ENCODE peak calls at places on chromosomes 12 and 14, in ten cellular contexts. C is fibroblast of the aortic adventitia; R is central memory CD8-positive, alpha-beta T cell; F is H7; S is amniotic stem cell; O is cardiac fibroblast; K is dorsolateral prefrontal cortex; B is activated CD4-positive, alpha-beta T cell treated with anti-CD3 and anti-CD28 coated beads for 4 hours; V is erythroblast; I is T-helper 9 cell. G is an unnamed sample.

GRCh38 chr14:20873370-20874177 is 17.6 kb upstream of the RNASE3 start:
- DNase-seq in C (peak), R (peak), F (peak), S (no peak), O (peak), K (peak), B (peak), V (peak), I (peak), G (peak)

GRCh38 chr12:107509421-107509820 is 176.2 kb upstream of the PWP1 start:
- DNase-seq in C (no peak), R (no peak), F (no peak), S (no peak), O (no peak), K (no peak), B (no peak), V (no peak), I (no peak), G (no peak)

GRCh38 chr12:100794441-100795192 is at the start of gene ANO4:
- DNase-seq in C (peak), R (no peak), F (peak), S (no peak), O (no peak), K (peak), B (no peak), V (no peak), I (no peak), G (no peak)

GRCh38 chr14:68300608-68301007 is 481.0 kb downstream of the RAD51B start:
- DNase-seq in C (no peak), R (no peak), F (no peak), S (no peak), O (no peak), K (no peak), B (no peak), V (no peak), I (no peak), G (no peak)

GRCh38 chr12:68317047-68317667 is 15.0 kb downstream of the MDM1 start:
- DNase-seq in C (peak), R (no peak), F (no peak), S (peak), O (peak), K (no peak), B (peak), V (peak), I (peak), G (peak)

GRCh38 chr14:62662811-62663477 is 382.3 kb downstream of the KCNH5 start:
- DNase-seq in C (no peak), R (no peak), F (no peak), S (no peak), O (no peak), K (no peak), B (no peak), V (no peak), I (no peak), G (no peak)

GRCh38 chr12:31220633-31221565 is 105.1 kb downstream of the SINHCAF start:
- DNase-seq in C (peak), R (no peak), F (no peak), S (no peak), O (peak), K (no peak), B (no peak), V (no peak), I (no peak), G (no peak)

GRCh38 chr12:53383258-53383657 is 3.3 kb downstream of the SP1 start:
- DNase-seq in C (no peak), R (no peak), F (no peak), S (no peak), O (no peak), K (no peak), B (no peak), V (no peak), I (no peak), G (no peak)

GRCh38 chr12:3611853-3612703 is 121.1 kb downstream of the PRMT8 start:
- DNase-seq in C (no peak), R (no peak), F (no peak), S (no peak), O (no peak), K (no peak), B (no peak), V (no peak), I (no peak), G (no peak)

GRCh38 chr12:131042848-131043245 is 89.1 kb downstream of the ADGRD1 start:
- DNase-seq in C (no peak), R (no peak), F (peak), S (no peak), O (no peak), K (no peak), B (no peak), V (no peak), I (no peak), G (no peak)

GRCh38 chr12:46358791-46359666 is 13.5 kb downstream of the SLC38A2 start:
- DNase-seq in C (peak), R (no peak), F (no peak), S (no peak), O (peak), K (no peak), B (no peak), V (no peak), I (no peak), G (no peak)

GRCh38 chr12:53051058-53051880 is 1.4 kb downstream of the TNS2 start:
- DNase-seq in C (no peak), R (no peak), F (peak), S (no peak), O (peak), K (peak), B (no peak), V (no peak), I (no peak), G (no peak)